ENCODE peak calls at places on chromosomes 3 and 15, in four cellular contexts. One of them, this sample, is unnamed.

GRCh38 chr3:43757613-43758012 is 66.9 kb downstream of the ABHD5 start:
- DNase-seq in NB4: no peak
- DNase-seq in A549: no peak
- DNase-seq in MM.1S: no peak
- DNase-seq in this sample: no peak

GRCh38 chr3:127196002-127196401 is 3.1 kb downstream of the PRR23E start:
- DNase-seq in NB4: no peak
- DNase-seq in A549: no peak
- DNase-seq in MM.1S: no peak
- DNase-seq in this sample: no peak

GRCh38 chr3:50674349-50675178 is at the start of gene DOCK3:
- DNase-seq in NB4: peak
- DNase-seq in A549: no peak
- DNase-seq in MM.1S: peak
- DNase-seq in this sample: peak

GRCh38 chr3:25354071-25354470 is 74.0 kb upstream of the RARB start:
- DNase-seq in NB4: no peak
- DNase-seq in A549: no peak
- DNase-seq in MM.1S: no peak
- DNase-seq in this sample: no peak

GRCh38 chr3:74546426-74546825 is 68.0 kb downstream of the CNTN3 start:
- DNase-seq in NB4: no peak
- DNase-seq in A549: no peak
- DNase-seq in MM.1S: no peak
- DNase-seq in this sample: no peak

GRCh38 chr15:95929232-95929846 is 401.2 kb upstream of the NR2F2 start:
- DNase-seq in NB4: peak
- DNase-seq in A549: no peak
- DNase-seq in MM.1S: peak
- DNase-seq in this sample: peak

GRCh38 chr3:26437678-26438077 is 184.9 kb upstream of the LRRC3B start:
- DNase-seq in NB4: no peak
- DNase-seq in A549: peak
- DNase-seq in MM.1S: no peak
- DNase-seq in this sample: no peak

GRCh38 chr3:71694358-71694999 is 30.7 kb downstream of the EIF4E3 start:
- DNase-seq in NB4: no peak
- DNase-seq in A549: no peak
- DNase-seq in MM.1S: no peak
- DNase-seq in this sample: no peak

GRCh38 chr3:117168896-117169295 is 459.3 kb downstream of the TUSC7 start:
- DNase-seq in NB4: no peak
- DNase-seq in A549: no peak
- DNase-seq in MM.1S: no peak
- DNase-seq in this sample: no peak

GRCh38 chr15:39247574-39247973 is 333.3 kb upstream of the THBS1 start:
- DNase-seq in NB4: no peak
- DNase-seq in A549: no peak
- DNase-seq in MM.1S: no peak
- DNase-seq in this sample: no peak

GRCh38 chr3:120568624-120569023 is 27.5 kb upstream of the NDUFB4 start:
- DNase-seq in NB4: peak
- DNase-seq in A549: no peak
- DNase-seq in MM.1S: no peak
- DNase-seq in this sample: no peak

GRCh38 chr15:69298697-69299441 is at the start of gene PAQR5:
- DNase-seq in NB4: no peak
- DNase-seq in A549: peak
- DNase-seq in MM.1S: no peak
- DNase-seq in this sample: no peak

GRCh38 chr15:86016750-86017149 is 62.9 kb upstream of the AGBL1 start:
- DNase-seq in NB4: peak
- DNase-seq in A549: no peak
- DNase-seq in MM.1S: no peak
- DNase-seq in this sample: no peak

GRCh38 chr15:41823502-41823901 is 4.4 kb upstream of the JMJD7 start:
- DNase-seq in NB4: no peak
- DNase-seq in A549: no peak
- DNase-seq in MM.1S: no peak
- DNase-seq in this sample: no peak

GRCh38 chr15:66151809-66152208 is 101.7 kb downstream of the MEGF11 start:
- DNase-seq in NB4: no peak
- DNase-seq in A549: peak
- DNase-seq in MM.1S: no peak
- DNase-seq in this sample: no peak

GRCh38 chr15:78709263-78709882 is 68.4 kb upstream of the CHRNB4 start:
- DNase-seq in NB4: peak
- DNase-seq in A549: peak
- DNase-seq in MM.1S: peak
- DNase-seq in this sample: peak

GRCh38 chr15:101488300-101489164 is 975 bp downstream of the PCSK6 start:
- DNase-seq in NB4: peak
- DNase-seq in A549: no peak
- DNase-seq in MM.1S: no peak
- DNase-seq in this sample: no peak
- H3K4me3 ChIP-seq in NB4: no peak
- H3K4me3 ChIP-seq in A549: peak
- H3K4me3 ChIP-seq in MM.1S: no peak
- H3K4me3 ChIP-seq in this sample: no peak

GRCh38 chr15:68053997-68054657 is at the start of gene PIAS1:
- DNase-seq in NB4: peak
- DNase-seq in A549: peak
- DNase-seq in MM.1S: peak
- DNase-seq in this sample: peak

GRCh38 chr15:68052431-68052830 is 1.7 kb upstream of the PIAS1 start:
- DNase-seq in NB4: no peak
- DNase-seq in A549: no peak
- DNase-seq in MM.1S: no peak
- DNase-seq in this sample: no peak

GRCh38 chr15:68051907-68052306 is 2.2 kb upstream of the PIAS1 start:
- DNase-seq in NB4: no peak
- DNase-seq in A549: no peak
- DNase-seq in MM.1S: no peak
- DNase-seq in this sample: no peak

GRCh38 chr15:68053701-68053996 is 466 bp upstream of the PIAS1 start:
- DNase-seq in NB4: no peak
- DNase-seq in A549: no peak
- DNase-seq in MM.1S: peak
- DNase-seq in this sample: no peak

GRCh38 chr15:68053001-68053400 is 1.1 kb upstream of the PIAS1 start:
- DNase-seq in NB4: no peak
- DNase-seq in A549: no peak
- DNase-seq in MM.1S: no peak
- DNase-seq in this sample: no peak
- H3K4me3 ChIP-seq in NB4: no peak
- H3K4me3 ChIP-seq in A549: no peak
- H3K4me3 ChIP-seq in MM.1S: no peak
- H3K4me3 ChIP-seq in this sample: no peak

DNA sequence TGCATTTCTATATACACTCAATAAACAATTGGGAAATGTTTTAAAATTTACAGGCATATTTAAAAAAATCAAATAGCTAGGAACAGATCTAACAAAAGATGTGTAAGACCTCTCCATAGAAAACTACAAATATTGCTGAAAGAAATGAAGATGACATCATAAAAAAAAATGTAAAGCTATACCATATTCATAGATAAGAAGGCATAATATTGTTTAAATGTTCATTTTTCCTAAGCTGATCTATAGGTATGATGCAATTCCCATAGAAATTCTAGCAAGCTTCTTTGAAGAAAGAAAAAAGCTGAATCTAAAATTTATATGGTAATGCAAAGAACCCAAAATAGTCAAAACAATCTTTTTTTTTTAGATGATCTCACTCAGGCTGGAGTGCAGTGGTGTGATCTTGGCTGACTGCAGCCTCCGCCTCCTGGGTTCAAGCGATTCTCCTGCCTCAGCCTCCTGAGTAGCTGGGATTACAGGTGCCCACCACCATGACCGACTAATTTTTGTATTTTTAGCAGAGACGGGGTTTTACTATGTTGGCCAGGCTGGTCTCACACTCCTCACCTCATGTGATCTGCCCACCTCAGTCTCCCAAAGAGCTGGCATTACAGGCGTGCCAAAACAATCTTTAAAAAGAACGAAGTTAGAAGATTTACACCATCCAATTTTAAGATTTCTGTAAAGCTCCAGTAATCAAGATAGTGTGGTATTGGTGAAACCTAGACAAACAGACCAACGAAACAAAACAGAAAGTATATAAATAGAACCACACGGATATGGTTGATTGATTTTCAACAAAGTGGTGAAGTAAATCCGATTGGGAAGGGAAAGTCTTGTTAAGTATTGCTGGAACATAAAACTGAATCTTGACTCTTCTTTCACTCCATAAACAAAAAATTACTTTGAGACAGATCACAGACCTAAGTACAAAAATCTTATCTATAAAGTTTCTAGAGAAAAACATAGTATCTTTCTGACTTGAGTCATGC is 6.3 kb upstream of the BHLHE40 start:
- DNase-seq in NB4: no peak
- DNase-seq in A549: no peak
- DNase-seq in MM.1S: no peak
- DNase-seq in this sample: peak
- H3K4me3 ChIP-seq in NB4: no peak
- H3K4me3 ChIP-seq in A549: no peak
- H3K4me3 ChIP-seq in MM.1S: no peak
- H3K4me3 ChIP-seq in this sample: no peak

DNA sequence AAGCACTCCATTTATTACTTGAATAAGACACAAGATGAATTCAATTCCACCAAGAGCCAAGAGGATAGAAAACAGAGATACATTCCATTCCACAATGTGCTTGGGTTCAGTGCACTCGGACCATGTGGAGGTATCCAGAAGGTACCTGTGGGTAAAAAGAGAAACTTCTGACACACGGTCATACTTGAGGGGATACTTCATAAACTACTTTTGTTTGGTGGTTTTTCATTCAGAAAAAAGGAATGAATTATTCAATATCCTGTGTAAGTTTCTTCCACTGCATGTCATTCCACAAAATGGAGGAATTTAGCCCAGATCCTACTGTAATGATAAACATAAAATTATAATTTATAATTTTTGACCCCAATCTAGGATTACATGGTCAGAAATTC is 5.7 kb downstream of the TM4SF1 start:
- DNase-seq in NB4: no peak
- DNase-seq in A549: no peak
- DNase-seq in MM.1S: no peak
- DNase-seq in this sample: no peak
- H3K4me3 ChIP-seq in NB4: no peak
- H3K4me3 ChIP-seq in A549: peak
- H3K4me3 ChIP-seq in MM.1S: no peak
- H3K4me3 ChIP-seq in this sample: no peak

GRCh38 chr3:30646961-30647752 is 40.8 kb downstream of the TGFBR2 start:
- DNase-seq in NB4: no peak
- DNase-seq in A549: no peak
- DNase-seq in MM.1S: no peak
- DNase-seq in this sample: no peak
- H3K4me3 ChIP-seq in NB4: peak
- H3K4me3 ChIP-seq in A549: no peak
- H3K4me3 ChIP-seq in MM.1S: no peak
- H3K4me3 ChIP-seq in this sample: no peak

DNA sequence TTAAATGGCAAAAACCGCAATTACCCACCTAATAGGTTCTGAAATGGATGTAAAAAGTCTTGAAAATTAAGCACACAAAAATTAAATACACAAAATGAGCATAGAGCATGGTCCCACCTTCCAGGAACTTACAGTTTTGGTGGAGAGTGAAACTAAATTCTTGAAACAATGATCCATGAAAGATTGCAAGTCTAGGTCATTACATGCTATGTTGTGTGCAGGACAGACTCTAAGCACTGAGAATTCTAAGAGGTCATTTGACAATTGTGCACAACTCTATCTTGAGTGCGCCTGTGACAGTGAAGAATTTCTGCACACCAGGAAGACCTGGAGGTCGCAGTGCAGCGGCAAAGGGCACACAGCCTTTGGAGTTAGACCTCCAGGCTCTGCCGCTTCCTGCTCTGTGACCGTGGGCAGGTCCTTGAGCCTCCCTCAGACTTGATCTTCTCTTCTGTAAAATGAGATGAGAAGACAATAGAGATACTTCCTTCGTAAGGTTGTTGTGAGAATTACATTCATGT is 153.3 kb upstream of the TPM1 start:
- DNase-seq in NB4: no peak
- DNase-seq in A549: no peak
- DNase-seq in MM.1S: no peak
- DNase-seq in this sample: no peak
- H3K4me3 ChIP-seq in NB4: no peak
- H3K4me3 ChIP-seq in A549: no peak
- H3K4me3 ChIP-seq in MM.1S: no peak
- H3K4me3 ChIP-seq in this sample: no peak

GRCh38 chr15:55619783-55620182 is 31.6 kb upstream of the PYGO1 start:
- DNase-seq in NB4: no peak
- DNase-seq in A549: no peak
- DNase-seq in MM.1S: no peak
- DNase-seq in this sample: no peak

GRCh38 chr15:55618396-55618795 is 30.3 kb upstream of the PYGO1 start:
- DNase-seq in NB4: no peak
- DNase-seq in A549: no peak
- DNase-seq in MM.1S: no peak
- DNase-seq in this sample: no peak

DNA sequence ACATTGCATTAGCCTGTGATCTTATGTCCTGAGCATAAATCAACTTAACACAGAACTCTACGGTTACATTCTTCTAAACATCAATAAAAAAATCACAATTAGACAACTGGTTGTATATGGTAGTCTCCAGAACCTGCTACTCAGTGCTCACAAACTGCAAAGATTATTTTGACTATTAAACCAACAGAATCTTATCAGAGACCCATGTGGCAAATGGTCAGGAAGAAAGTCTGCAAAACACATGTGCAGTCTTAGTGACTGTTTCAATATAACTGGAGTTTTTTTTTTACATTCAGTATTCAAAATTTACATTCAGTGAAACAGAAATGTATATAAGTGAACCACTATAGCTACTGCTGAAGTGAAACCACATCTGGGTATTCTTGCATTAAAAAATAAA is 27.3 kb upstream of the PYGO1 start:
- DNase-seq in NB4: no peak
- DNase-seq in A549: no peak
- DNase-seq in MM.1S: no peak
- DNase-seq in this sample: no peak
- H3K4me3 ChIP-seq in NB4: no peak
- H3K4me3 ChIP-seq in A549: no peak
- H3K4me3 ChIP-seq in MM.1S: no peak
- H3K4me3 ChIP-seq in this sample: no peak

This sample was measured in GM06990.